ENCODE peak calls at places on chromosome 11, in seven cellular contexts. A, R, H, C, O, T and N are unnamed samples.

GRCh38 chr11:119116601-119117000 is 4.8 kb upstream of the HINFP start:
- DNase-seq in C (no peak), O (no peak), T (no peak), A (no peak), H (no peak), R (no peak), N (no peak)

GRCh38 chr11:12845739-12846358 is 163.3 kb upstream of the RASSF10 start:
- DNase-seq in O (peak; percentile 76), C (peak; percentile 42), A (no peak), H (no peak), R (no peak), T (no peak), N (no peak)

GRCh38 chr11:60363542-60364525 is 14.5 kb upstream of the MS4A7 start:
- DNase-seq in O (peak; percentile 80), A (peak; percentile 1), R (peak; percentile 39), T (peak; percentile 65), C (peak; percentile 80), H (peak; percentile 0), N (peak; percentile 20)

GRCh38 chr11:15199693-15200092 is 85.0 kb downstream of the INSC start:
- DNase-seq in R (peak; percentile 67), A (no peak), O (peak; percentile 27), H (no peak), T (no peak), C (no peak), N (no peak)

GRCh38 chr11:5550440-5551095 is 2.2 kb upstream of the OR52H1 start:
- DNase-seq in O (no peak), R (peak; percentile 68), C (no peak), H (no peak), A (no peak), T (no peak), N (no peak)

GRCh38 chr11:59187587-59187986 is 15.7 kb downstream of the DTX4 start:
- DNase-seq in H (no peak), O (no peak), C (no peak), R (no peak), T (no peak), A (no peak), N (no peak)

GRCh38 chr11:127275771-127276170 is 275.2 kb upstream of the KIRREL3 start:
- DNase-seq in O (no peak), C (no peak), A (no peak), H (no peak), T (no peak), R (no peak), N (no peak)

GRCh38 chr11:69309800-69310280 is 15.9 kb downstream of the MYEOV start:
- DNase-seq in O (no peak), H (no peak), A (no peak), R (no peak), T (no peak), C (no peak), N (no peak)

GRCh38 chr11:102620858-102621561 is 4.1 kb downstream of the MMP20 start:
- DNase-seq in H (no peak), C (no peak), A (no peak), O (no peak), R (no peak), T (no peak), N (no peak)

GRCh38 chr11:76806608-76807205 is 23.6 kb downstream of the TSKU start:
- DNase-seq in C (no peak), R (no peak), A (no peak), T (no peak), O (no peak), H (no peak), N (no peak)

GRCh38 chr11:75508051-75508561 is 17.6 kb downstream of the GDPD5 start:
- DNase-seq in T (peak; percentile 71), H (no peak), C (no peak), A (peak; percentile 38), R (no peak), O (no peak), N (peak; percentile 33)

GRCh38 chr11:96254087-96254486 is 88.9 kb downstream of the MAML2 start:
- DNase-seq in A (no peak), H (no peak), R (peak; percentile 65), O (peak; percentile 94), C (no peak), T (peak; percentile 48), N (no peak)

GRCh38 chr11:13955971-13956421 is 6.5 kb upstream of the SPON1 start:
- DNase-seq in C (peak; percentile 70), A (peak; percentile 25), T (peak; percentile 54), O (peak; percentile 66), H (peak; percentile 63), R (no peak), N (no peak)

GRCh38 chr11:57779275-57779674 is 17.7 kb downstream of the CTNND1 start:
- DNase-seq in A (no peak), H (peak; percentile 30), R (peak; percentile 75), C (peak; percentile 53), O (peak; percentile 95), T (no peak), N (no peak)

GRCh38 chr11:8766043-8766992 is 83.7 kb downstream of the RPL27A start:
- DNase-seq in C (no peak), T (no peak), R (peak; percentile 39), A (no peak), O (peak; percentile 35), H (no peak), N (no peak)

GRCh38 chr11:57646756-57647303 is 2.9 kb downstream of the YPEL4 start:
- DNase-seq in A (no peak), H (no peak), C (no peak), O (no peak), R (no peak), T (no peak), N (no peak)

GRCh38 chr11:66567787-66568123 is 651 bp downstream of the CTSF start:
- DNase-seq in R (no peak), O (no peak), T (no peak), C (no peak), A (no peak), H (no peak), N (no peak)